ENCODE peak calls at places on chromosomes 2 and 18, in ten cellular contexts. B, H, J, S, V, K, R, F, U and Q are unnamed samples.

GRCh38 chr2:60118061-60118460 is 435.4 kb downstream of the BCL11A start:
- DNase-seq in F (no peak), R (no peak), U (no peak), J (no peak), V (no peak), S (no peak), B (no peak), H (no peak), K (no peak), Q (no peak)

GRCh38 chr2:142426064-142426463 is 295.2 kb upstream of the LRP1B start:
- DNase-seq in J (no peak), H (no peak), K (no peak), S (no peak), U (no peak), B (no peak), R (no peak), V (no peak), F (no peak), Q (no peak)

GRCh38 chr2:215950009-215950408 is 63.3 kb downstream of the MREG start:
- DNase-seq in J (no peak), K (peak; percentile 79), R (no peak), S (peak; percentile 59), V (no peak), B (peak; percentile 78), U (peak; percentile 28), F (peak; percentile 62), H (no peak), Q (no peak)

GRCh38 chr2:226795281-226796011 is 4.2 kb downstream of the IRS1 start:
- DNase-seq in K (peak; percentile 63), F (no peak), R (no peak), B (peak; percentile 17), V (no peak), H (no peak), S (no peak), U (no peak), J (no peak), Q (no peak)

GRCh38 chr18:46141199-46141598 is 37.0 kb downstream of the HAUS1 start:
- DNase-seq in V (no peak), S (no peak), B (no peak), H (no peak), J (no peak), K (no peak), U (no peak), F (no peak), R (no peak), Q (no peak)

GRCh38 chr2:179020156-179020750 is 29.7 kb downstream of the CCDC141 start:
- DNase-seq in F (peak; percentile 5), U (no peak), S (peak; percentile 26), H (no peak), K (peak; percentile 36), V (no peak), B (peak; percentile 8), R (no peak), J (peak; percentile 63), Q (peak; percentile 3)

GRCh38 chr2:206250041-206250897 is 24.2 kb upstream of the ZDBF2 start:
- DNase-seq in V (no peak), B (peak; percentile 36), J (no peak), H (no peak), S (peak; percentile 35), F (no peak), R (no peak), K (no peak), U (no peak), Q (no peak)

GRCh38 chr2:216827073-216827725 is 32.7 kb downstream of the TNP1 start:
- DNase-seq in F (no peak), B (peak; percentile 39), H (no peak), R (no peak), J (no peak), S (no peak), V (no peak), U (no peak), K (no peak), Q (peak; percentile 12)

GRCh38 chr18:23143059-23143831 is 8.0 kb downstream of the CABLES1 start:
- DNase-seq in H (no peak), R (no peak), J (no peak), B (peak; percentile 69), U (no peak), K (no peak), S (no peak), V (no peak), F (no peak), Q (no peak)

GRCh38 chr18:27901424-27902226 is 275.3 kb downstream of the CDH2 start:
- DNase-seq in V (no peak), S (no peak), B (peak; percentile 63), K (no peak), F (no peak), R (no peak), J (no peak), U (no peak), H (no peak), Q (no peak)